ENCODE peak calls at places on chromosomes 2 and 18, in four cellular contexts. One of them, this sample, is unnamed.

GRCh38 chr2:109132626-109133025 is 3.6 kb downstream of the SH3RF3 start:
- DNase-seq in stimulated activated CD4-positive, alpha-beta T cell treated with anti-CD3 and anti-CD28 coated beads, Interleukin-2, amount 100 ng/mL, for 24 hours: no peak
- DNase-seq in GF-D8: no peak
- DNase-seq in EL: no peak
- DNase-seq in this sample: no peak

GRCh38 chr2:119233326-119234020 is 9.8 kb downstream of the STEAP3 start:
- DNase-seq in EL: peak; percentile 83
- DNase-seq in stimulated activated CD4-positive, alpha-beta T cell treated with anti-CD3 and anti-CD28 coated beads, Interleukin-2, amount 100 ng/mL, for 24 hours: no peak
- DNase-seq in GF-D8: no peak
- DNase-seq in this sample: no peak

GRCh38 chr2:52613064-52613463 is 1154.5 kb upstream of the CHAC2 start:
- DNase-seq in stimulated activated CD4-positive, alpha-beta T cell treated with anti-CD3 and anti-CD28 coated beads, Interleukin-2, amount 100 ng/mL, for 24 hours: no peak
- DNase-seq in GF-D8: no peak
- DNase-seq in EL: no peak
- DNase-seq in this sample: no peak

GRCh38 chr2:241035142-241035817 is 36.9 kb downstream of the SNED1 start:
- DNase-seq in EL: no peak
- DNase-seq in GF-D8: no peak
- DNase-seq in stimulated activated CD4-positive, alpha-beta T cell treated with anti-CD3 and anti-CD28 coated beads, Interleukin-2, amount 100 ng/mL, for 24 hours: peak; percentile 22
- DNase-seq in this sample: no peak

GRCh38 chr2:44937688-44938240 is 3.7 kb upstream of the SIX3 start:
- DNase-seq in EL: peak; percentile 37
- DNase-seq in GF-D8: peak; percentile 48
- DNase-seq in stimulated activated CD4-positive, alpha-beta T cell treated with anti-CD3 and anti-CD28 coated beads, Interleukin-2, amount 100 ng/mL, for 24 hours: no peak
- DNase-seq in this sample: no peak

GRCh38 chr2:223488814-223489213 is 113.3 kb downstream of the SCG2 start:
- DNase-seq in GF-D8: peak; percentile 42
- DNase-seq in EL: peak; percentile 72
- DNase-seq in stimulated activated CD4-positive, alpha-beta T cell treated with anti-CD3 and anti-CD28 coated beads, Interleukin-2, amount 100 ng/mL, for 24 hours: no peak
- DNase-seq in this sample: no peak

GRCh38 chr2:109663721-109664120 is 49.6 kb downstream of the SOWAHC start:
- DNase-seq in EL: peak; percentile 63
- DNase-seq in GF-D8: no peak
- DNase-seq in stimulated activated CD4-positive, alpha-beta T cell treated with anti-CD3 and anti-CD28 coated beads, Interleukin-2, amount 100 ng/mL, for 24 hours: no peak
- DNase-seq in this sample: no peak

GRCh38 chr2:191566347-191566746 is 111.6 kb upstream of the NABP1 start:
- DNase-seq in stimulated activated CD4-positive, alpha-beta T cell treated with anti-CD3 and anti-CD28 coated beads, Interleukin-2, amount 100 ng/mL, for 24 hours: peak; percentile 78
- DNase-seq in GF-D8: no peak
- DNase-seq in EL: peak; percentile 73
- DNase-seq in this sample: no peak

GRCh38 chr18:2971741-2972552 is 41.0 kb downstream of the LPIN2 start:
- DNase-seq in GF-D8: peak; percentile 61
- DNase-seq in EL: no peak
- DNase-seq in stimulated activated CD4-positive, alpha-beta T cell treated with anti-CD3 and anti-CD28 coated beads, Interleukin-2, amount 100 ng/mL, for 24 hours: peak; percentile 67
- DNase-seq in this sample: no peak

GRCh38 chr2:133541797-133542196 is 26.5 kb downstream of the NCKAP5 start:
- DNase-seq in GF-D8: no peak
- DNase-seq in stimulated activated CD4-positive, alpha-beta T cell treated with anti-CD3 and anti-CD28 coated beads, Interleukin-2, amount 100 ng/mL, for 24 hours: no peak
- DNase-seq in EL: no peak
- DNase-seq in this sample: no peak

GRCh38 chr2:225113356-225114015 is 71.2 kb upstream of the DOCK10 start:
- DNase-seq in GF-D8: no peak
- DNase-seq in stimulated activated CD4-positive, alpha-beta T cell treated with anti-CD3 and anti-CD28 coated beads, Interleukin-2, amount 100 ng/mL, for 24 hours: no peak
- DNase-seq in EL: no peak
- DNase-seq in this sample: no peak

GRCh38 chr2:204060896-204061640 is 124.5 kb downstream of the ICOS start:
- DNase-seq in GF-D8: no peak
- DNase-seq in stimulated activated CD4-positive, alpha-beta T cell treated with anti-CD3 and anti-CD28 coated beads, Interleukin-2, amount 100 ng/mL, for 24 hours: no peak
- DNase-seq in EL: no peak
- DNase-seq in this sample: no peak

GRCh38 chr2:164090533-164090932 is 354.7 kb upstream of the FIGN start:
- DNase-seq in GF-D8: no peak
- DNase-seq in stimulated activated CD4-positive, alpha-beta T cell treated with anti-CD3 and anti-CD28 coated beads, Interleukin-2, amount 100 ng/mL, for 24 hours: no peak
- DNase-seq in EL: no peak
- DNase-seq in this sample: no peak

GRCh38 chr2:11807156-11808015 is 61.0 kb downstream of the LPIN1 start:
- DNase-seq in stimulated activated CD4-positive, alpha-beta T cell treated with anti-CD3 and anti-CD28 coated beads, Interleukin-2, amount 100 ng/mL, for 24 hours: no peak
- DNase-seq in GF-D8: no peak
- DNase-seq in EL: no peak
- DNase-seq in this sample: no peak

GRCh38 chr2:239025081-239025801 is 177.4 kb downstream of the TWIST2 start:
- DNase-seq in GF-D8: no peak
- DNase-seq in EL: peak; percentile 73
- DNase-seq in stimulated activated CD4-positive, alpha-beta T cell treated with anti-CD3 and anti-CD28 coated beads, Interleukin-2, amount 100 ng/mL, for 24 hours: no peak
- DNase-seq in this sample: no peak